ENCODE peak calls at places on chromosomes 5 and 9, in six cellular contexts. E, Y, Q, J, R and I are unnamed samples.

GRCh38 chr5:172549708-172550095 is 91.4 kb upstream of the NEURL1B start:
- DNase-seq in E (no peak), Y (no peak), Q (no peak), J (peak; percentile 62), R (no peak), I (no peak)

GRCh38 chr9:21611896-21612295 is 129.8 kb upstream of the IFNE start:
- DNase-seq in E (no peak), Y (no peak), Q (no peak), J (no peak), R (peak; percentile 26), I (no peak)

GRCh38 chr9:69672828-69673640 is 863 bp upstream of the APBA1 start:
- DNase-seq in E (peak; percentile 89), Y (peak; percentile 83), Q (peak; percentile 82), J (peak; percentile 92), R (peak; percentile 63), I (no peak)

GRCh38 chr5:174654442-174654841 is 69.9 kb upstream of the MSX2 start:
- DNase-seq in E (no peak), Y (no peak), Q (no peak), J (no peak), R (no peak), I (no peak)

GRCh38 chr5:179387151-179388110 is 42.2 kb upstream of the ADAMTS2 start:
- DNase-seq in E (no peak), Y (no peak), Q (no peak), J (no peak), R (no peak), I (no peak)

GRCh38 chr5:148921350-148921749 is 94.9 kb downstream of the ADRB2 start:
- DNase-seq in E (no peak), Y (no peak), Q (no peak), J (no peak), R (no peak), I (no peak)

GRCh38 chr5:150412319-150413175 is at the start of gene CD74:
- DNase-seq in E (peak; percentile 65), Y (peak; percentile 82), Q (peak; percentile 95), J (no peak), R (peak; percentile 92), I (no peak)

GRCh38 chr5:30042677-30043076 is 1150.8 kb upstream of the CDH6 start:
- DNase-seq in E (no peak), Y (no peak), Q (no peak), J (no peak), R (no peak), I (no peak)

GRCh38 chr5:105638437-105638836 is 2032.3 kb downstream of the EFNA5 start:
- DNase-seq in E (peak; percentile 20), Y (no peak), Q (no peak), J (peak; percentile 23), R (no peak), I (no peak)

GRCh38 chr5:105639068-105639467 is 2031.7 kb downstream of the EFNA5 start:
- DNase-seq in E (no peak), Y (no peak), Q (no peak), J (peak; percentile 89), R (no peak), I (no peak)

GRCh38 chr5:105639511-105639910 is 2031.2 kb downstream of the EFNA5 start:
- DNase-seq in E (no peak), Y (no peak), Q (no peak), J (peak; percentile 35), R (no peak), I (no peak)

DNA sequence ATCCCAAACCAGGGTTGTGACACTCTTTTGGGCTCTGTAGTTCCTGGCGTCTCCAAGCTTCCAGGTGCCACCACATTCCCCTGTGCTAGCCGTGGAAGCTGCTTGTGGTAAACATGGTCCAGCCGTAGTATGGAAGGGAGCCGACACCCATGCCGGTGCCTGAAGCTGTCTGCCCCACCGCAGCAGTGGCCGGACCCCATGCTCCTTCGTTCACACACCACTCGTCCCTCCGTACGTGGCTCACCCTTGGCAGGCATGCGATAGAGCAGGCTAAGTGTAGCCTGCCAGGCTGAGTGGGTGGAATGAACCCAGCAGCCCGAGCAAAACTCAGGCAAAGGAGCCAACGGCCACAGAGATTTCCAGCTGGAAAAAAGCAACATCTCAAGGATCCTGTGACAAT is 2030.4 kb downstream of the EFNA5 start:
- DNase-seq in E (no peak), Y (no peak), Q (no peak), J (no peak), R (no peak), I (no peak)
- H3K27me3 ChIP-seq in E (no peaks in the 10 kb centered on the region), Y (no peaks in the 10 kb centered on the region), Q (no peaks in the 10 kb centered on the region), J (no peaks in the 10 kb centered on the region), R (no peaks in the 10 kb centered on the region), I (no peaks in the 10 kb centered on the region)

GRCh38 chr5:135486679-135487395 is 34.7 kb upstream of the TIFAB start:
- DNase-seq in E (no peak), Y (no peak), Q (no peak), J (no peak), R (no peak), I (no peak)

GRCh38 chr5:135487839-135488514 is 35.8 kb upstream of the TIFAB start:
- DNase-seq in E (no peak), Y (no peak), Q (no peak), J (no peak), R (no peak), I (no peak)

GRCh38 chr5:135489466-135490244 is 37.5 kb upstream of the TIFAB start:
- DNase-seq in E (no peak), Y (no peak), Q (no peak), J (no peak), R (no peak), I (no peak)

GRCh38 chr5:135490245-135491037 is 38.3 kb upstream of the TIFAB start:
- DNase-seq in E (no peak), Y (no peak), Q (no peak), J (no peak), R (no peak), I (no peak)

DNA sequence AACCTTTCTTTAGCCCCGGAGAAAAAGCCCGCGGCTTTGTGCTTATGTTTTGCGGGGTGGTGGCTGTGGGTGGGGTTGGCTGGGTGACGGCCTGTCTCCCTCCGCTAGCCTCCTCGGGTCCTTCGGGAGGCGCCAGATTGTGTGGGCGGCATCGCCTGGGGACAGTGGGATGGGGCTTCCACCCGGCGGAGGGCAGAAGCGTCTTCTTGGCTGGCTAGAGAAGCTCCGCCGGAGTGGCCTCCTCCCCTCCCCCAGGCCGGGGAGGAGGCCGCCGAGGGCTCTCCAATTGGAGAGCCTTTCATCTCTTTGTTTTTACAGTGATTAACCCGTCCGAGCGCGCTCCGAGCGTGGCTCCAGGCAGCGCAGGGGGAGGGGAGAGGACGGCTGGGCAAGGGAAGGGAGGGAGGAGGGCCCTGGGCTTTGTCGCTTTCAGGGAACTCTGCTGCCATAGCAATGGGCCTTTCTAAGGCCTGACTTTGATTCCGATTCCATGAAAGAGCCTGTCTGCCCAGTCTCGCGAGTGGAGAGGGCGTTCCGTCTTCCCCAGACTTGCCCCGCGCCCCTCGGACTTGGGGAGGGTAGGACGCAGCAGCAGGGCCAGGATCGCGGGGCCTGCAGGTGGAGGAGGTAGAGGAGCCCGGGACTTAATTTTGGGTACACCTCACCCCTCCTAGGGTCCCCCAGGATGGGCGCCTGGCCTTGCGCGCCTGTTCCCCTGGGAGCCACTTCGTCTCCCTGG is 36.7 kb upstream of the TIFAB start:
- DNase-seq in E (peak; percentile 89), Y (no peak), Q (no peak), J (peak; percentile 52), R (no peak), I (peak; percentile 10)
- H3K27me3 ChIP-seq in E (peaks cover 8% of the 10 kb centered on the region), Y (peaks cover 97% of the 10 kb centered on the region), Q (peaks cover 6% of the 10 kb centered on the region), J (peaks cover 9% of the 10 kb centered on the region), R (peaks cover 18% of the 10 kb centered on the region), I (no peaks in the 10 kb centered on the region)

DNA sequence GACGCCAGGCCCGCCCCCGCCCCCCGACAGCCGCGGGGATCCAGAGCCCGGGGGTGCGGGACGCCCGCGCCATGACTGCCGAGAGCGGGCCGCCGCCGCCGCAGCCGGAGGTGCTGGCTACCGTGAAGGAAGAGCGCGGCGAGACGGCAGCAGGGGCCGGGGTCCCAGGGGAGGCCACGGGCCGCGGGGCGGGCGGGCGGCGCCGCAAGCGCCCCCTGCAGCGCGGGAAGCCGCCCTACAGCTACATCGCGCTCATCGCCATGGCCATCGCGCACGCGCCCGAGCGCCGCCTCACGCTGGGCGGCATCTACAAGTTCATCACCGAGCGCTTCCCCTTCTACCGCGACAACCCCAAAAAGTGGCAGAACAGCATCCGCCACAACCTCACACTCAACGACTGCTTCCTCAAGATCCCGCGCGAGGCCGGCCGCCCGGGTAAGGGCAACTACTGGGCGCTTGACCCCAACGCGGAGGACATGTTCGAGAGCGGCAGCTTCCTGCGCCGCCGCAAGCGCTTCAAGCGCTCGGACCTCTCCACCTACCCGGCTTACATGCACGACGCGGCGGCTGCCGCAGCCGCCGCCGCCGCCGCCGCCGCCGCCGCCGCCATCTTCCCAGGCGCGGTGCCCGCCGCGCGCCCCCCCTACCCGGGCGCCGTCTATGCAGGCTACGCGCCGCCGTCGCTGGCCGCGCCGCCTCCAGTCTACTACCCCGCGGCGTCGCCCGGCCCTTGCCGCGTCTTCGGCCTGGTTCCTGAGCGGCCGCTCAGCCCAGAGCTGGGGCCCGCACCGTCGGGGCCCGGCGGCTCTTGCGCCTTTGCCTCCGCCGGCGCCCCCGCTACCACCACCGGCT is 1.0 kb downstream of the FOXE1 start:
- DNase-seq in E (peak; percentile 31), Y (no peak), Q (no peak), J (no peak), R (peak; percentile 62), I (no peak)
- H3K27me3 ChIP-seq in E (peaks cover 68% of the 10 kb centered on the region), Y (peaks cover 100% of the 10 kb centered on the region), Q (peaks cover 60% of the 10 kb centered on the region), J (no peaks in the 10 kb centered on the region), R (peaks cover 66% of the 10 kb centered on the region), I (peaks cover 74% of the 10 kb centered on the region)

DNA sequence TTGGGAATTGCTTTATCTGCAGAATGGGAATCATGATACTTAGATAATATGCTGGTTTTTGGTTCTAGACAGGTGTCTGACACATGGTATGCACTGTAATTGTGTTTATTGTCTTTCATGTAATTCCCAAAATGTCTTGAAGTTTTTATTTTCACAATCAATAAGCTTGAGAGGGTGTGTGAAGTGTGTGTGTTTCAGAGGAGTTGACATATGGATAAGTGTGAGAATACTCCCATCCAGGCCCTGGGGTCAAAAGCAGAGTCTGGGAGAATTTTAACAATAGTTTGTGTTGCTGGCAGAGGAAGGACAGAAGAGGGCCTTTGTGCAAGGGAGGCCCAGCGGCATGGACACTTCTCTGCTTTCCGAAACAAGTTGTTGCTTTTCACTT is 8.4 kb downstream of the PRDM6 start:
- DNase-seq in E (no peak), Y (no peak), Q (no peak), J (no peak), R (no peak), I (no peak)
- H3K27me3 ChIP-seq in E (peaks cover 34% of the 10 kb centered on the region), Y (peaks cover 95% of the 10 kb centered on the region), Q (peaks cover 16% of the 10 kb centered on the region), J (no peaks in the 10 kb centered on the region), R (peaks cover 33% of the 10 kb centered on the region), I (peaks cover 46% of the 10 kb centered on the region)

GRCh38 chr9:77016526-77017504 is 2.6 kb upstream of the FOXB2 start:
- DNase-seq in E (peak; percentile 50), Y (no peak), Q (no peak), J (no peak), R (no peak), I (no peak)
- H3K27me3 ChIP-seq in E (peaks cover 63% of the 10 kb centered on the region), Y (peaks cover 100% of the 10 kb centered on the region), Q (peaks cover 76% of the 10 kb centered on the region), J (no peaks in the 10 kb centered on the region), R (peaks cover 42% of the 10 kb centered on the region), I (peaks cover 83% of the 10 kb centered on the region)